ENCODE peak calls at places on chromosome 15, in nine cellular contexts. R, M, T, F, Z, J, Y, D and I are unnamed samples.

GRCh38 chr15:31314380-31314779 is 12.3 kb upstream of the KLF13 start:
- DNase-seq in D (no peak), T (no peak), F (no peak), Z (no peak), Y (peak), M (no peak), J (no peak), R (no peak), I (no peak)

GRCh38 chr15:80694624-80695098 is 449 bp upstream of the ABHD17C start:
- DNase-seq in J (peak), M (no peak), R (peak), D (peak), F (no peak), Z (peak), T (peak), Y (no peak), I (no peak)

GRCh38 chr15:52331490-52332240 is 36.1 kb upstream of the MYO5C start:
- DNase-seq in Y (no peak), R (peak), F (no peak), M (no peak), T (no peak), D (no peak), Z (peak), J (peak), I (no peak)

GRCh38 chr15:47384316-47384715 is 333.0 kb upstream of the SEMA6D start:
- DNase-seq in M (peak), Z (no peak), D (no peak), F (no peak), J (no peak), R (no peak), Y (no peak), T (no peak), I (no peak)

GRCh38 chr15:68279779-68280745 is 2.5 kb downstream of the FEM1B start:
- DNase-seq in F (no peak), Y (no peak), Z (no peak), M (no peak), T (no peak), R (no peak), D (no peak), J (no peak), I (no peak)

GRCh38 chr15:34514251-34514760 is 69.1 kb downstream of the GOLGA8B start:
- DNase-seq in D (peak), R (peak), T (no peak), M (no peak), J (no peak), F (peak), Z (no peak), Y (no peak), I (no peak)

GRCh38 chr15:87744815-87745214 is 511.7 kb downstream of the NTRK3 start:
- DNase-seq in T (no peak), R (no peak), F (no peak), D (no peak), J (no peak), Z (no peak), M (no peak), Y (no peak), I (no peak)

GRCh38 chr15:69757186-69757585 is 304.6 kb downstream of the RPLP1 start:
- DNase-seq in M (no peak), F (no peak), D (no peak), J (no peak), R (no peak), T (no peak), Y (no peak), Z (no peak), I (no peak)

GRCh38 chr15:101049282-101049681 is 130.1 kb downstream of the LRRK1 start:
- DNase-seq in J (no peak), T (no peak), M (no peak), F (no peak), R (no peak), Y (peak), Z (no peak), D (no peak), I (no peak)

GRCh38 chr15:38440353-38441129 is 13.4 kb upstream of the FAM98B start:
- DNase-seq in Y (no peak), J (peak), T (peak), D (peak), M (peak), R (peak), F (peak), Z (peak), I (peak)

GRCh38 chr15:66655511-66655910 is 46.5 kb upstream of the SMAD6 start:
- DNase-seq in T (no peak), R (no peak), J (no peak), Y (no peak), M (no peak), D (no peak), F (no peak), Z (no peak), I (no peak)

GRCh38 chr15:69084404-69085030 is 70.0 kb downstream of the NOX5 start:
- DNase-seq in R (no peak), D (no peak), Y (no peak), J (no peak), F (no peak), Z (no peak), T (no peak), M (no peak), I (no peak)

GRCh38 chr15:73921257-73921890 is 4.9 kb upstream of the LOXL1 start:
- DNase-seq in D (peak), Y (peak), R (no peak), J (no peak), F (no peak), Z (no peak), T (no peak), M (no peak), I (no peak)

GRCh38 chr15:56733131-56734012 is at the start of gene ZNF280D:
- DNase-seq in M (peak), Z (peak), R (peak), D (peak), Y (peak), J (peak), F (peak), T (peak), I (peak)

GRCh38 chr15:43794269-43795037 is 2.3 kb downstream of the SERF2 start:
- DNase-seq in D (no peak), F (no peak), R (peak), T (no peak), J (no peak), Z (no peak), Y (no peak), M (no peak), I (no peak)

GRCh38 chr15:80904941-80905532 is 84.6 kb downstream of the MESD start:
- DNase-seq in R (no peak), Y (no peak), D (no peak), M (no peak), T (no peak), J (no peak), F (no peak), Z (no peak), I (no peak)

GRCh38 chr15:39453500-39454073 is 127.3 kb upstream of the THBS1 start:
- DNase-seq in F (no peak), D (no peak), R (no peak), M (no peak), Z (no peak), T (no peak), J (no peak), Y (no peak), I (no peak)

GRCh38 chr15:41981373-41982132 is 9.2 kb upstream of the EHD4 start:
- DNase-seq in D (no peak), J (no peak), Y (peak), R (no peak), F (no peak), T (no peak), M (no peak), Z (no peak), I (no peak)

GRCh38 chr15:28181386-28181785 is 82.3 kb upstream of the OCA2 start:
- DNase-seq in T (no peak), M (no peak), Z (no peak), F (no peak), J (no peak), D (no peak), R (no peak), Y (no peak), I (no peak)

GRCh38 chr15:50148362-50148963 is 29.4 kb upstream of the ATP8B4 start:
- DNase-seq in J (peak), Z (no peak), T (peak), Y (no peak), D (no peak), M (no peak), F (no peak), R (peak), I (no peak)

GRCh38 chr15:63888146-63888545 is 54.4 kb upstream of the HERC1 start:
- DNase-seq in F (no peak), Z (no peak), D (no peak), J (no peak), R (no peak), M (no peak), Y (peak), T (no peak), I (no peak)

GRCh38 chr15:28783466-28783865 is 65.0 kb downstream of the GOLGA6L7 start:
- DNase-seq in R (no peak), J (no peak), D (no peak), F (no peak), T (no peak), M (no peak), Z (no peak), Y (no peak), I (no peak)

GRCh38 chr15:55587321-55588069 is 650 bp downstream of the PYGO1 start:
- DNase-seq in Z (no peak), M (peak), F (peak), D (peak), T (peak), Y (no peak), R (peak), J (no peak), I (peak)

GRCh38 chr15:25862469-25863066 is 559 bp downstream of the ATP10A start:
- DNase-seq in F (no peak), Z (peak), T (no peak), Y (peak), J (no peak), R (peak), M (no peak), D (peak), I (no peak)

GRCh38 chr15:70795311-70795665 is 31.9 kb upstream of the UACA start:
- DNase-seq in R (peak), J (peak), Z (no peak), F (no peak), D (no peak), T (no peak), Y (no peak), M (peak), I (no peak)

GRCh38 chr15:52976050-52976449 is 185.9 kb upstream of the ONECUT1 start:
- DNase-seq in R (no peak), Y (no peak), M (no peak), J (no peak), F (no peak), Z (no peak), T (no peak), D (no peak), I (no peak)

GRCh38 chr15:96070636-96071035 is 259.9 kb upstream of the NR2F2 start:
- DNase-seq in R (peak), F (no peak), Y (no peak), T (no peak), D (no peak), M (no peak), J (no peak), Z (no peak), I (no peak)

GRCh38 chr15:38896652-38897051 is 332.0 kb upstream of the RASGRP1 start:
- DNase-seq in T (no peak), M (no peak), Y (no peak), Z (no peak), D (no peak), F (no peak), R (no peak), J (no peak), I (no peak)

GRCh38 chr15:85558747-85559327 is 178.4 kb downstream of the AKAP13 start:
- DNase-seq in J (no peak), F (no peak), R (no peak), T (no peak), Z (no peak), Y (no peak), D (no peak), M (no peak), I (no peak)

GRCh38 chr15:55360256-55360655 is 41.2 kb downstream of the PIGB start:
- DNase-seq in J (no peak), Y (no peak), F (no peak), D (no peak), Z (no peak), R (no peak), T (no peak), M (no peak), I (no peak)

GRCh38 chr15:72958634-72959033 is 93.6 kb upstream of the NEO1 start:
- DNase-seq in J (no peak), Z (no peak), F (no peak), Y (no peak), D (no peak), T (no peak), R (no peak), M (no peak), I (no peak)

GRCh38 chr15:34621675-34622074 is 38.2 kb upstream of the GOLGA8B start:
- DNase-seq in T (no peak), R (peak), Y (no peak), F (peak), Z (no peak), M (no peak), D (no peak), J (no peak), I (no peak)